ENCODE peak calls at places on chromosome 1, in seven cellular contexts. P, W, I, X, L, U and T are unnamed samples. For H3K27me3, the result is how much of the 10 kb centered on the place peaks cover.

GRCh38 chr1:164579346-164579745 is 20.4 kb downstream of the PBX1 start:
- DNase-seq in I (no peak), L (no peak), X (no peak), W (no peak), P (no peak), U (no peak), T (no peak)

GRCh38 chr1:175222296-175222938 is 29.8 kb upstream of the KIAA0040 start:
- DNase-seq in U (no peak), P (no peak), W (no peak), X (no peak), I (no peak), L (peak), T (no peak)

GRCh38 chr1:81758213-81758612 is 42.5 kb upstream of the ADGRL2 start:
- DNase-seq in P (no peak), I (no peak), L (no peak), X (no peak), U (no peak), W (no peak), T (no peak)

GRCh38 chr1:221456918-221457317 is 285.0 kb downstream of the DUSP10 start:
- DNase-seq in I (no peak), L (no peak), U (no peak), W (no peak), P (no peak), X (no peak), T (no peak)

GRCh38 chr1:160723332-160723731 is 11.7 kb upstream of the CD48 start:
- DNase-seq in I (no peak), W (no peak), P (no peak), L (no peak), U (no peak), X (no peak), T (no peak)

GRCh38 chr1:162873671-162874666 is 13.0 kb upstream of the CCDC190 start:
- DNase-seq in X (no peak), W (no peak), U (no peak), I (no peak), L (no peak), P (no peak), T (no peak)

GRCh38 chr1:2529776-2530500 is at the start of gene HES5:
- DNase-seq in P (no peak), U (no peak), L (no peak), W (peak), X (no peak), I (no peak), T (no peak)

GRCh38 chr1:173451981-173452380 is 25.2 kb upstream of the PRDX6 start:
- DNase-seq in X (peak), I (no peak), L (no peak), U (no peak), P (no peak), W (no peak), T (no peak)

GRCh38 chr1:8908388-8909151 is 30.1 kb upstream of the ENO1 start:
- DNase-seq in U (no peak), I (no peak), P (peak), L (no peak), X (no peak), W (no peak), T (no peak)

GRCh38 chr1:87130437-87130836 is 198.2 kb upstream of the LMO4 start:
- DNase-seq in L (no peak), U (no peak), I (no peak), W (no peak), X (no peak), P (no peak), T (no peak)

GRCh38 chr1:203331224-203331623 is 19.7 kb downstream of the FMOD start:
- DNase-seq in I (no peak), P (no peak), L (no peak), X (no peak), W (no peak), U (no peak), T (no peak)
- H3K27ac ChIP-seq in I (no peak), P (no peak), L (no peak), X (no peak), W (no peak), U (no peak), T (no peak)

GRCh38 chr1:23198373-23198772 is 18.9 kb downstream of the HTR1D start:
- DNase-seq in U (no peak), L (no peak), I (no peak), W (no peak), X (no peak), P (no peak), T (no peak)
- TF ChIP-seq CTCF in U (no peak), L (no peak), I (no peak), W (no peak), X (no peak), P (no peak), T (no peak)

DNA sequence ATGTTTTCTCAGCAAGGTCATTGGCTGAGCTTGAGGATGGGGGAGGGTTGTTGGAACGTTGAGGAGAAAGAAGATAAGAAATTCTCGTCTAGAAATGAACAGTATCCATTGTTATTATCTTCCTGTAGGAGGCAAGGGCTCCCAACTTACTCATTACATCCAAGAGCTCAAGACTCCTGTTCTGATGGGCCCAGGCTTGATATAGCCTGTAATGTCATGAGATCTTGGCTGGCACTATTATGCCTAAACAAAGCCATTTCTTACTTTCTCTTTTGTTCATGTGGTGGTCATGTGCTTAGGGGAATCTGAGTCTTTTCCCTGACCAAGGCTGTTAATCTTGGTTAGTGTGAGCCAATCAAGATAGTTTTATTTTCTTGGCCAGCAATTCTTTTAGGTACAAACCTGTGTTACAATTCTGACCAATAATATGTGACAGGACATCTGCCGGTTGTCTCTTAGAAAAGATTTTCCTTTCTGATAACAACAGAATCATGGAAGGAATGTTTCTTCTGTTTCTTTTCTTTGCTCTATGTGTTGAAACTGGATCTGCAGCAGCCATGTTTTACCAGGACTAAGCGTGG is 15.2 kb upstream of the IGSF3 start:
- DNase-seq in P (no peak), U (no peak), L (no peak), X (no peak), I (no peak), W (no peak), T (no peak)
- H3K27me3 ChIP-seq in P (under half), U (under half), L (under half), X (under half), I (under half), W (under half), T (under half)

GRCh38 chr1:210746024-210746423 is 387.9 kb downstream of the KCNH1 start:
- DNase-seq in I (no peak), L (no peak), X (no peak), U (no peak), P (no peak), W (no peak), T (no peak)

GRCh38 chr1:210741564-210741963 is 392.4 kb downstream of the KCNH1 start:
- DNase-seq in U (no peak), I (no peak), X (no peak), W (no peak), L (no peak), P (no peak), T (no peak)

GRCh38 chr1:210747112-210747511 is 386.8 kb downstream of the KCNH1 start:
- DNase-seq in I (no peak), X (no peak), W (no peak), L (no peak), P (no peak), U (no peak), T (no peak)

GRCh38 chr1:210739627-210740026 is 394.3 kb downstream of the KCNH1 start:
- DNase-seq in I (no peak), U (no peak), X (no peak), L (no peak), W (no peak), P (no peak), T (no peak)

GRCh38 chr1:210743038-210743437 is 390.9 kb downstream of the KCNH1 start:
- DNase-seq in X (no peak), W (no peak), L (no peak), U (no peak), P (no peak), I (no peak), T (no peak)
- H3K27ac ChIP-seq in X (no peak), W (no peak), L (no peak), U (no peak), P (no peak), I (no peak), T (no peak)

GRCh38 chr1:13513885-13514546 is at the start of gene LRRC38:
- DNase-seq in X (no peak), I (peak), L (no peak), P (peak), W (no peak), U (peak), T (no peak)
- TF ChIP-seq CTCF in X (no peak), I (peak), L (no peak), P (no peak), W (no peak), U (peak), T (no peak)

GRCh38 chr1:47235280-47235679 is 3.3 kb upstream of the TAL1 start:
- DNase-seq in X (no peak), W (no peak), P (no peak), U (peak), I (no peak), L (no peak), T (no peak)
- H3K27me3 ChIP-seq in X (under half), W (under half), P (under half), U (under half), I (under half), L (under half), T (under half)

GRCh38 chr1:11960710-11961109 is 19.5 kb upstream of the MFN2 start:
- DNase-seq in U (no peak), P (peak), W (no peak), L (no peak), X (no peak), I (no peak), T (no peak)

GRCh38 chr1:11960276-11960675 is 20.0 kb upstream of the MFN2 start:
- DNase-seq in L (no peak), U (no peak), I (no peak), X (no peak), W (no peak), P (no peak), T (no peak)

GRCh38 chr1:11955221-11955620 is 20.7 kb downstream of the PLOD1 start:
- DNase-seq in W (no peak), L (no peak), P (peak), U (no peak), I (no peak), X (no peak), T (no peak)

GRCh38 chr1:11961230-11961629 is 19.0 kb upstream of the MFN2 start:
- DNase-seq in W (no peak), L (no peak), P (peak), X (no peak), U (no peak), I (peak), T (no peak)

GRCh38 chr1:11957891-11958290 is 22.4 kb upstream of the MFN2 start:
- DNase-seq in X (no peak), W (no peak), L (no peak), P (no peak), I (no peak), U (no peak), T (no peak)
- H3K27ac ChIP-seq in X (no peak), W (no peak), L (no peak), P (no peak), I (no peak), U (no peak), T (no peak)

DNA sequence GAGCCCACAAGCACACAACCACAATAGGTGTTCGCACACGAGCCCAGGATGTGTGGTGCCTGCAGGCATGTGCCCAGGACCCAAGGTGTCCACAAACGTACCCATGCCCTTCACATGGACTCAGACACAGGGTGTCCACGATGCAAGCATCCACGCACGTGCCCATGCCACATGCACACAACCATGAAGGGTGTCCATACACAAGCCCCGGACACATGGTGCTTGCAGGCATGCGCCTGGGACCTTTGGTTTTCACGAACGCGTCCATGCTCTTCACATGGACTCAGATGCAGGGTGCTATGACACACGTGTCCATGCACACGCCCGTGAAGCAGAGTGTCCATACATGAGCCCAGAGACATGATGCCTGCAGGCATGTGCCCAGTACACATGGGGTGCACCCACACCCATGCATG is 53.4 kb downstream of the WNT9A start:
- DNase-seq in L (no peak), U (peak), P (no peak), I (no peak), X (no peak), W (no peak), T (no peak)
- TF ChIP-seq CTCF in L (no peak), U (no peak), P (no peak), I (no peak), X (no peak), W (no peak), T (no peak)

GRCh38 chr1:117610036-117610435 is 4.2 kb downstream of the TENT5C start:
- DNase-seq in L (no peak), W (no peak), U (no peak), X (no peak), P (no peak), I (no peak), T (no peak)
- H3K27me3 ChIP-seq in L (under half), W (under half), U (under half), X (under half), P (under half), I (under half), T (under half)

GRCh38 chr1:113904674-113905434 is at the start of the genes AP4B1 and DCLRE1B:
- DNase-seq in W (peak), U (peak), X (peak), L (peak), P (peak), I (peak), T (peak)

GRCh38 chr1:113904292-113904673 is 316 bp downstream of the AP4B1 start:
- DNase-seq in W (no peak), P (peak), I (no peak), L (no peak), X (no peak), U (no peak), T (no peak)

GRCh38 chr1:113903496-113904291 is 905 bp downstream of the AP4B1 start:
- DNase-seq in P (peak), U (no peak), X (no peak), W (no peak), I (peak), L (no peak), T (no peak)

GRCh38 chr1:113901171-113901570 is 3.4 kb downstream of the AP4B1 start:
- DNase-seq in W (no peak), L (no peak), P (no peak), X (no peak), U (no peak), I (no peak), T (no peak)

DNA sequence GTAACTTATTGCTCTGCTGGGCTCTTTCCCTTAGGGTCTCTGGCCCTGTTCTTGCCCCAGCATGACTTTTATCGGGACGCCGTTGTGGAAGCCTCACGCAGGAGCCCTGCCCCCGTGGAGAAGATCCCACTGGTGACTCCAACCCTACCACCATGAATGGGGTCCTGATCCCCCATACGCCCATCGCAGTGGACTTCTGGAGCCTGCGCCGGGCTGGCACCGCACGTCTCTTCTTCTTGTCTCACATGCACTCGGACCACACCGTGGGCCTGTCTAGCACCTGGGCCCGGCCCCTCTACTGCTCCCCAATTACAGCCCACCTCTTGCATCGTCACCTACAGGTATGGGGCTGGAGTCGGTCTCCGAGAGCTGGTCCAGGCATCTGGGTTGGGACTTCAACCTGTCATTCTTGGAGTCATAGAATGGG is 322 bp downstream of the DCLRE1B start:
- DNase-seq in W (no peak), P (peak), I (no peak), X (peak), L (no peak), U (no peak), T (no peak)
- H3K27ac ChIP-seq in W (peak), P (peak), I (peak), X (peak), L (peak), U (peak), T (peak)